ENCODE peak calls at places on chromosome X, in ten cellular contexts. H is Peyer's patch, G is K562, I is body of pancreas, E is stomach, U is A549, N is esophagus squamous epithelium, V is testis, T is heart left ventricle, P is breast epithelium. Y is an unnamed sample. For H3K4me1, the result is how much of the 10 kb centered on the place peaks cover.

GRCh38 chrX:49043220-49043986 is at the start of gene TFE3:
- DNase-seq in H (peak), G (peak), I (peak), E (peak), U (peak), N (peak), V (peak), T (peak), P (peak), Y (peak)

GRCh38 chrX:253451-254297 is 27.5 kb upstream of the PLCXD1 start:
- DNase-seq in H (no peak), G (no peak), I (no peak), E (peak), U (no peak), N (no peak), V (no peak), T (no peak), P (no peak), Y (peak)

GRCh38 chrX:135522132-135522530 is 1.7 kb downstream of the INTS6L start:
- DNase-seq in H (no peak), G (peak), I (no peak), E (no peak), U (no peak), N (no peak), V (no peak), T (no peak), P (no peak), Y (no peak)

GRCh38 chrX:7330971-7331746 is 183.2 kb upstream of the PUDP start:
- DNase-seq in H (no peak), G (no peak), I (no peak), E (no peak), U (no peak), N (no peak), V (peak), T (no peak), P (no peak), Y (no peak)

GRCh38 chrX:15320297-15320696 is 4.9 kb upstream of the ASB11 start:
- DNase-seq in H (no peak), G (no peak), I (no peak), E (no peak), U (no peak), N (no peak), V (no peak), T (no peak), P (no peak), Y (no peak)

GRCh38 chrX:71178908-71179307 is 34.3 kb downstream of the NLGN3 start:
- DNase-seq in H (peak), G (peak), I (peak), E (peak), U (peak), N (no peak), V (peak), T (no peak), P (peak), Y (no peak)

GRCh38 chrX:41238543-41238942 is 95.4 kb upstream of the DDX3X start:
- DNase-seq in H (no peak), G (peak), I (no peak), E (no peak), U (no peak), N (no peak), V (no peak), T (no peak), P (no peak), Y (no peak)

GRCh38 chrX:19698125-19698524 is 182.8 kb upstream of the MAP3K15 start:
- DNase-seq in H (no peak), G (no peak), I (no peak), E (no peak), U (no peak), N (no peak), V (peak), T (no peak), P (peak), Y (no peak)

GRCh38 chrX:65718538-65718937 is 51.1 kb downstream of the MSN start:
- DNase-seq in H (no peak), G (no peak), I (no peak), E (no peak), U (no peak), N (no peak), V (no peak), T (no peak), P (no peak), Y (no peak)

GRCh38 chrX:45517090-45517973 is 316.7 kb upstream of the DIPK2B start:
- DNase-seq in H (no peak), G (no peak), I (no peak), E (no peak), U (no peak), N (no peak), V (no peak), T (no peak), P (no peak), Y (no peak)

GRCh38 chrX:132125906-132126305 is 1.9 kb downstream of the FRMD7 start:
- DNase-seq in H (no peak), G (no peak), I (no peak), E (no peak), U (no peak), N (no peak), V (no peak), T (no peak), P (no peak), Y (no peak)

GRCh38 chrX:151151668-151152267 is 24.6 kb upstream of the GPR50 start:
- DNase-seq in H (no peak), G (peak), I (peak), E (no peak), U (peak), N (no peak), V (peak), T (no peak), P (no peak), Y (no peak)

GRCh38 chrX:111083101-111083500 is 12.9 kb upstream of the PAK3 start:
- DNase-seq in H (no peak), G (no peak), I (no peak), E (no peak), U (no peak), N (no peak), V (no peak), T (no peak), P (no peak), Y (no peak)

GRCh38 chrX:40152706-40153334 is 55.1 kb upstream of the BCOR start:
- DNase-seq in H (no peak), G (no peak), I (peak), E (peak), U (peak), N (no peak), V (no peak), T (peak), P (no peak), Y (peak)

GRCh38 chrX:79408623-79409322 is 41.6 kb upstream of the ITM2A start:
- DNase-seq in H (no peak), G (no peak), I (no peak), E (no peak), U (no peak), N (no peak), V (no peak), T (no peak), P (no peak), Y (no peak)

GRCh38 chrX:39445336-39445735 is 644.1 kb downstream of the MID1IP1 start:
- DNase-seq in H (no peak), G (peak), I (peak), E (peak), U (no peak), N (no peak), V (peak), T (no peak), P (no peak), Y (no peak)

GRCh38 chrX:3167771-3168170 is 126.5 kb downstream of the ARSF start:
- DNase-seq in H (no peak), G (no peak), I (no peak), E (no peak), U (no peak), N (no peak), V (no peak), T (no peak), P (no peak), Y (no peak)

GRCh38 chrX:106791495-106791894 is 11.0 kb upstream of the TBC1D8B start:
- DNase-seq in H (no peak), G (no peak), I (no peak), E (no peak), U (no peak), N (no peak), V (no peak), T (no peak), P (no peak), Y (no peak)

GRCh38 chrX:135649561-135649960 is 63.9 kb upstream of the CT45A1 start:
- DNase-seq in H (no peak), G (no peak), I (no peak), E (no peak), U (no peak), N (no peak), V (no peak), T (no peak), P (no peak), Y (no peak)

GRCh38 chrX:11180571-11180970 is 69.4 kb downstream of the HCCS start:
- DNase-seq in H (no peak), G (no peak), I (no peak), E (no peak), U (no peak), N (no peak), V (no peak), T (no peak), P (no peak), Y (no peak)

GRCh38 chrX:72280210-72280882 is 3.3 kb upstream of the RPS4X start:
- DNase-seq in H (no peak), G (peak), I (no peak), E (no peak), U (no peak), N (no peak), V (peak), T (no peak), P (no peak), Y (no peak)

GRCh38 chrX:44022964-44023363 is 49.8 kb upstream of the NDP start:
- DNase-seq in H (no peak), G (no peak), I (peak), E (peak), U (no peak), N (no peak), V (no peak), T (no peak), P (no peak), Y (no peak)

GRCh38 chrX:6005856-6006255 is 222.8 kb downstream of the NLGN4X start:
- DNase-seq in H (no peak), G (no peak), I (no peak), E (no peak), U (no peak), N (no peak), V (no peak), T (no peak), P (no peak), Y (no peak)

GRCh38 chrX:20361890-20362262 is 95.2 kb upstream of the RPS6KA3 start:
- DNase-seq in H (no peak), G (no peak), I (peak), E (no peak), U (peak), N (no peak), V (no peak), T (no peak), P (no peak), Y (no peak)

GRCh38 chrX:134764202-134764785 is 106.0 kb upstream of the PLAC1 start:
- DNase-seq in H (no peak), G (peak), I (no peak), E (no peak), U (peak), N (no peak), V (no peak), T (no peak), P (no peak), Y (no peak)

GRCh38 chrX:56947695-56948094 is 47.6 kb downstream of the SPIN3 start:
- DNase-seq in H (no peak), G (no peak), I (no peak), E (no peak), U (no peak), N (no peak), V (no peak), T (no peak), P (no peak), Y (no peak)

GRCh38 chrX:12615061-12615460 is 176.2 kb upstream of the PRPS2 start:
- DNase-seq in H (no peak), G (no peak), I (no peak), E (no peak), U (no peak), N (no peak), V (no peak), T (no peak), P (no peak), Y (no peak)

GRCh38 chrX:71895607-71896006 is 15.0 kb upstream of the NHSL2 start:
- DNase-seq in H (no peak), G (no peak), I (no peak), E (no peak), U (no peak), N (no peak), V (no peak), T (no peak), P (no peak), Y (no peak)

GRCh38 chrX:75181721-75182120 is 25.6 kb upstream of the ABCB7 start:
- DNase-seq in H (no peak), G (no peak), I (no peak), E (no peak), U (no peak), N (no peak), V (no peak), T (no peak), P (no peak), Y (no peak)

GRCh38 chrX:3161686-3162085 is 120.4 kb downstream of the ARSF start:
- DNase-seq in H (no peak), G (no peak), I (no peak), E (no peak), U (no peak), N (no peak), V (no peak), T (no peak), P (no peak), Y (no peak)

DNA sequence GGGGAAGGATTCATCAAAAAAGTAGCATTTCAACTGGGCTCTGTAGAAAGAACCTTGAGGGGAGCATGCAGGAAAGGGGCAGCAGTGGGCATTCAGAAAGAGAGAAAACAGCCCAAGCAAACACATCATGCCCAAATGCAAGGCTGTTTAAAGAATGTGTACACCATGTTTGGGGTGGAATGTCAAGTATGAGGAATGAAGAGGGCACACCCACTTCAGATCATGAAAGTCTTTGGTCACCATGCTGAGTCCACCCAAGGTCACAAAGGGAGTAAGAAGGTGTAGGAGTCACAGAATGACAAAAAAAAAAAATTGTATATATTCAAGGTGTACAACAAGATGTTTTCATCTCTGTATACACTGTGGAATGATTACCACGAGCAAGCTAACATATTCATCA is 9.4 kb downstream of the S100G start:
- DNase-seq in H (no peak), G (no peak), I (no peak), E (no peak), U (no peak), N (no peak), V (no peak), T (no peak), P (no peak), Y (no peak)
- H3K4me1 ChIP-seq in H (under half), G (under half), I (under half), E (under half), U (under half), N (under half), V (under half), T (under half), P (under half), Y (under half)

DNA sequence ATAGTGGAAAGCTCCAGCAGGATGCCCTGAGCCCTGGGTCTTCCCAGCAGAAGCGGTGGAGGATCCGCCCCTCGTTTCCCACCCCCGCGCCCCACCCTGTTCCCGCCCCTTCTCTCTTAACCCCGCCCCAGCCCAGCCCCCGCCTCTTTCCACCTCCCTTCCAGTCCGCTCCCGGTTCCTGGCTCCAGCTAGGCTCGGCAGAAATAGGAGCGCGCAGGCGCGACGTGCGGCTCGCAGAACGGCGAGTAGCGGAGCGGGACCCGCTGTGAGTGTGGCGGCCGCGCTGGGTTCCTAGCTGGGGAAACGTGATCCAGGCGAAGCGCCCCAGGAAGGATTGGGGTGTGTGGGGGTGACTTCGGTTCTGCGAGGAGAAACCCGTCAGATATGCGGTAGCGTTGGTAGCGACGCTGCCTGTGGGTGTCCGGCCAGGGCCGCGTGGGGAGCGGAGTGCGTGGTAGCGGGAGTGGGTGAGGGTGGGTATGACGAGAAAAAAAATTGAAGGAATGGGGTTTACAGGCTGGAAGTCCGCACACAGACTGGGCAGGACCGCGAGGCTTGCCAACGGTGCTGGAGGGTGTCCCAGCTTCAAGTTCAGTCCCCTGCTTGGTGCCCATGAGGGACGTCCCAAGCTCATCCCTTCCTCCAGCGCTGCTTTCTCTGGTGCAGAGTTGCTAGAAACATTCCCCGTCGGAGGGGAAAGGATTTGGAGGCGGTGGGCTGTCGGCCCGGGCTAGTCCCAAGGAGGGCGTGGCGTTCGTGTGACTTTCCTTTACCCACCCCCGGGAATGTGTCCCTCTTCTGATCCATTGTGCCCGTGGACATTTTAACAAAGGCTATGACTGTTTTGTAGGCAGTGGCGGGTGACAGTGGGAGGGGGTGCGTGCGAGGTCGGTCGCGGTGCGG is at the start of gene PRRG1:
- DNase-seq in H (no peak), G (peak), I (peak), E (peak), U (peak), N (no peak), V (peak), T (peak), P (peak), Y (peak)
- TF ChIP-seq POLR2A in H (peak), G (peak), I (peak), E (no peak), U (peak), N (peak), V (no peak), T (peak), P (no peak), Y (no peak)

DNA sequence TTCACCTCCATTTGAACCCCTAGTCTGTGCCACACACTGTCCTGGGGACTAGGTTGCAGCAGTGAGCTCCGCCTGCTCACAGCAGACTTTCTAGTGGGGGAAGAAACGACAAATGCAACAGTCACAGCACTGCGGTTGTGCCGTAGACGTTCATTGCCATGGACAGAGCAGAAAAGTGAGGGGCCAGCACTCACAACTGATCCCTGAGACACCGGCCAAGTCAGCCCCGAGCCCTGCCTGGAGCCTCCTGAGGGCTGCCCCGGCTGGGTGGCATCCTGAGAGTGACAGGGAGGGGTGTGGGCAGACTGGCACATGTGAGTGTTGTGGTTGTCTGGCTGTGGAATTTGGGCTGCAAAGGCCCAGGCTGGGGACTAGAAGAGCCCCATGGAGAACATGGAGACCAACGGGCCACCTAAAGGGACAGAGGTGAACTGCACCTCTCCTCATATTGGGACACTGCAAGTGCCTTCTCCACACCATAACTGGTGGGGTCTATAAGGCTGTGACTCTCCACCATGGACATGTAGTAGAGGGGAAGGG is 4.6 kb downstream of the DUSP9 start:
- DNase-seq in H (no peak), G (no peak), I (no peak), E (no peak), U (peak), N (no peak), V (no peak), T (no peak), P (no peak), Y (peak)
- TF ChIP-seq CTCF in H (no peak), G (peak), I (no peak), E (peak), U (no peak), N (peak), V (peak), T (peak), P (no peak), Y (no peak)

GRCh38 chrX:153968754-153969124 is 2.9 kb downstream of the HCFC1 start:
- DNase-seq in H (peak), G (peak), I (no peak), E (no peak), U (no peak), N (no peak), V (no peak), T (no peak), P (no peak), Y (peak)

GRCh38 chrX:153967536-153968214 is 3.9 kb downstream of the HCFC1 start:
- DNase-seq in H (peak), G (no peak), I (no peak), E (no peak), U (no peak), N (no peak), V (no peak), T (no peak), P (no peak), Y (no peak)

GRCh38 chrX:153966841-153967535 is 4.6 kb downstream of the HCFC1 start:
- DNase-seq in H (no peak), G (peak), I (no peak), E (no peak), U (no peak), N (no peak), V (no peak), T (no peak), P (no peak), Y (no peak)

GRCh38 chrX:153969125-153969903 is 2.3 kb downstream of the HCFC1 start:
- DNase-seq in H (no peak), G (no peak), I (no peak), E (no peak), U (no peak), N (no peak), V (no peak), T (no peak), P (no peak), Y (peak)

DNA sequence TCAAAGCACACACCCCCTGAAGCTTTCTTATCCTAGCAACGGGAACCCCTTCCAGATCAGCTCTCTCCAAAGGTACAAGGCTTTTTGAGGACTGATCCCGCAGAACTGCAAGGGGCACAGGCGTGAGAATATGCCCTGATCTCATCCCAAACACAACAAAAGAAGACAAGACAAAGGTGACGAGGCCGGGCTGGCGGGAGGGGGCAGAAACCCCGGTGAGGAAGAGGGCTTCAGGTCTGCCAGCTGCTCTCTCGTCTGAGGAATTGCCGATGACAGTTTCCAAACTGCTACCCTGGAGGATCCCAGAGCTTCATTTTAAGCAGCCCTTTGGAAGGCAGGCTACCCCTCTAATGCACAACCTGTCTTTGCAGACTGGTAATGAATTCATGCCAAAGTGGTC is 3.4 kb downstream of the HCFC1 start:
- DNase-seq in H (no peak), G (no peak), I (no peak), E (no peak), U (no peak), N (no peak), V (no peak), T (no peak), P (no peak), Y (no peak)
- H3K4me1 ChIP-seq in H (under half), G (half or more), I (under half), E (under half), U (under half), N (under half), V (under half), T (half or more), P (under half), Y (half or more)